ENCODE peak calls at places on chromosomes 16 and 17, in eight cellular contexts. One of them, this sample, is unnamed.

GRCh38 chr17:40597168-40598020 is 32.1 kb upstream of the CCR7 start:
- DNase-seq in EL: no peak
- DNase-seq in cardiac fibroblast: no peak
- DNase-seq in foreskin fibroblast: no peak
- DNase-seq in activated naive CD4-positive, alpha-beta T cell treated with Interleukin-2 at 50 U/mL for 16 hours: no peak
- DNase-seq in HAP-1: no peak
- DNase-seq in CD8-positive, alpha-beta memory T cell: no peak
- DNase-seq in AG08395: no peak
- DNase-seq in this sample: no peak

GRCh38 chr16:11913425-11914079 is 2.2 kb downstream of the GSPT1 start:
- DNase-seq in EL: peak; percentile 40
- DNase-seq in activated naive CD4-positive, alpha-beta T cell treated with Interleukin-2 at 50 U/mL for 16 hours: peak; percentile 20
- DNase-seq in foreskin fibroblast: peak; percentile 45
- DNase-seq in CD8-positive, alpha-beta memory T cell: peak; percentile 39
- DNase-seq in AG08395: peak; percentile 12
- DNase-seq in HAP-1: no peak
- DNase-seq in cardiac fibroblast: no peak
- DNase-seq in this sample: no peak

GRCh38 chr17:39591958-39592954 is 15.5 kb downstream of the NEUROD2 start:
- DNase-seq in HAP-1: peak; percentile 80
- DNase-seq in foreskin fibroblast: peak; percentile 61
- DNase-seq in AG08395: peak; percentile 44
- DNase-seq in EL: peak; percentile 29
- DNase-seq in cardiac fibroblast: peak; percentile 58
- DNase-seq in activated naive CD4-positive, alpha-beta T cell treated with Interleukin-2 at 50 U/mL for 16 hours: no peak
- DNase-seq in CD8-positive, alpha-beta memory T cell: no peak
- DNase-seq in this sample: peak; percentile 64

GRCh38 chr17:81196505-81197408 is 26.0 kb downstream of the CEP131 start:
- DNase-seq in EL: no peak
- DNase-seq in cardiac fibroblast: no peak
- DNase-seq in AG08395: no peak
- DNase-seq in activated naive CD4-positive, alpha-beta T cell treated with Interleukin-2 at 50 U/mL for 16 hours: no peak
- DNase-seq in foreskin fibroblast: no peak
- DNase-seq in HAP-1: no peak
- DNase-seq in CD8-positive, alpha-beta memory T cell: no peak
- DNase-seq in this sample: no peak

GRCh38 chr17:45693792-45694191 is 90.3 kb upstream of the CRHR1 start:
- DNase-seq in foreskin fibroblast: no peak
- DNase-seq in cardiac fibroblast: no peak
- DNase-seq in EL: no peak
- DNase-seq in HAP-1: no peak
- DNase-seq in CD8-positive, alpha-beta memory T cell: no peak
- DNase-seq in AG08395: no peak
- DNase-seq in activated naive CD4-positive, alpha-beta T cell treated with Interleukin-2 at 50 U/mL for 16 hours: no peak
- DNase-seq in this sample: no peak

GRCh38 chr16:84672276-84673202 is 24.2 kb downstream of the KLHL36 start:
- DNase-seq in CD8-positive, alpha-beta memory T cell: peak; percentile 74
- DNase-seq in AG08395: peak; percentile 90
- DNase-seq in activated naive CD4-positive, alpha-beta T cell treated with Interleukin-2 at 50 U/mL for 16 hours: peak; percentile 83
- DNase-seq in foreskin fibroblast: peak; percentile 78
- DNase-seq in cardiac fibroblast: peak; percentile 73
- DNase-seq in HAP-1: peak; percentile 90
- DNase-seq in EL: peak; percentile 69
- DNase-seq in this sample: peak; percentile 54

GRCh38 chr16:54484700-54485099 is 198.1 kb upstream of the IRX3 start:
- DNase-seq in EL: no peak
- DNase-seq in AG08395: no peak
- DNase-seq in CD8-positive, alpha-beta memory T cell: no peak
- DNase-seq in HAP-1: no peak
- DNase-seq in activated naive CD4-positive, alpha-beta T cell treated with Interleukin-2 at 50 U/mL for 16 hours: no peak
- DNase-seq in cardiac fibroblast: no peak
- DNase-seq in foreskin fibroblast: no peak
- DNase-seq in this sample: no peak

GRCh38 chr17:68260051-68260762 is 12.4 kb downstream of the AMZ2 start:
- DNase-seq in AG08395: no peak
- DNase-seq in EL: no peak
- DNase-seq in CD8-positive, alpha-beta memory T cell: no peak
- DNase-seq in activated naive CD4-positive, alpha-beta T cell treated with Interleukin-2 at 50 U/mL for 16 hours: no peak
- DNase-seq in foreskin fibroblast: peak; percentile 54
- DNase-seq in HAP-1: no peak
- DNase-seq in cardiac fibroblast: no peak
- DNase-seq in this sample: no peak

GRCh38 chr16:57786632-57787518 is 15.4 kb downstream of the KIFC3 start:
- DNase-seq in EL: no peak
- DNase-seq in HAP-1: no peak
- DNase-seq in AG08395: no peak
- DNase-seq in activated naive CD4-positive, alpha-beta T cell treated with Interleukin-2 at 50 U/mL for 16 hours: no peak
- DNase-seq in cardiac fibroblast: no peak
- DNase-seq in foreskin fibroblast: peak; percentile 66
- DNase-seq in CD8-positive, alpha-beta memory T cell: no peak
- DNase-seq in this sample: peak; percentile 43

GRCh38 chr16:14199624-14200023 is 128.5 kb downstream of the MRTFB start:
- DNase-seq in CD8-positive, alpha-beta memory T cell: no peak
- DNase-seq in AG08395: peak; percentile 50
- DNase-seq in foreskin fibroblast: peak; percentile 51
- DNase-seq in activated naive CD4-positive, alpha-beta T cell treated with Interleukin-2 at 50 U/mL for 16 hours: no peak
- DNase-seq in cardiac fibroblast: no peak
- DNase-seq in EL: peak; percentile 39
- DNase-seq in HAP-1: no peak
- DNase-seq in this sample: no peak

GRCh38 chr16:9415588-9415987 is 324.1 kb downstream of the HAPSTR1 start:
- DNase-seq in CD8-positive, alpha-beta memory T cell: no peak
- DNase-seq in EL: no peak
- DNase-seq in AG08395: no peak
- DNase-seq in activated naive CD4-positive, alpha-beta T cell treated with Interleukin-2 at 50 U/mL for 16 hours: no peak
- DNase-seq in foreskin fibroblast: no peak
- DNase-seq in HAP-1: no peak
- DNase-seq in cardiac fibroblast: no peak
- DNase-seq in this sample: no peak

GRCh38 chr17:1986783-1987451 is 38.2 kb downstream of the RTN4RL1 start:
- DNase-seq in CD8-positive, alpha-beta memory T cell: no peak
- DNase-seq in cardiac fibroblast: peak; percentile 38
- DNase-seq in EL: no peak
- DNase-seq in HAP-1: no peak
- DNase-seq in activated naive CD4-positive, alpha-beta T cell treated with Interleukin-2 at 50 U/mL for 16 hours: no peak
- DNase-seq in foreskin fibroblast: no peak
- DNase-seq in AG08395: no peak
- DNase-seq in this sample: no peak

GRCh38 chr16:50835358-50836060 is 93.6 kb downstream of the CYLD start:
- DNase-seq in activated naive CD4-positive, alpha-beta T cell treated with Interleukin-2 at 50 U/mL for 16 hours: no peak
- DNase-seq in AG08395: no peak
- DNase-seq in foreskin fibroblast: no peak
- DNase-seq in HAP-1: no peak
- DNase-seq in EL: no peak
- DNase-seq in cardiac fibroblast: no peak
- DNase-seq in CD8-positive, alpha-beta memory T cell: no peak
- DNase-seq in this sample: no peak

GRCh38 chr16:21150375-21151001 is at the start of gene DNAH3:
- DNase-seq in EL: no peak
- DNase-seq in foreskin fibroblast: peak; percentile 12
- DNase-seq in CD8-positive, alpha-beta memory T cell: no peak
- DNase-seq in AG08395: no peak
- DNase-seq in activated naive CD4-positive, alpha-beta T cell treated with Interleukin-2 at 50 U/mL for 16 hours: no peak
- DNase-seq in HAP-1: no peak
- DNase-seq in cardiac fibroblast: peak; percentile 27
- DNase-seq in this sample: no peak

GRCh38 chr17:73782641-73783381 is 138.6 kb upstream of the SDK2 start:
- DNase-seq in cardiac fibroblast: no peak
- DNase-seq in foreskin fibroblast: no peak
- DNase-seq in EL: no peak
- DNase-seq in HAP-1: peak; percentile 35
- DNase-seq in CD8-positive, alpha-beta memory T cell: no peak
- DNase-seq in AG08395: no peak
- DNase-seq in activated naive CD4-positive, alpha-beta T cell treated with Interleukin-2 at 50 U/mL for 16 hours: no peak
- DNase-seq in this sample: no peak

GRCh38 chr16:85554791-85555548 is 58.2 kb upstream of the GSE1 start:
- DNase-seq in AG08395: peak; percentile 76
- DNase-seq in CD8-positive, alpha-beta memory T cell: peak; percentile 54
- DNase-seq in cardiac fibroblast: peak; percentile 82
- DNase-seq in HAP-1: no peak
- DNase-seq in EL: peak; percentile 82
- DNase-seq in activated naive CD4-positive, alpha-beta T cell treated with Interleukin-2 at 50 U/mL for 16 hours: peak; percentile 66
- DNase-seq in foreskin fibroblast: peak; percentile 89
- DNase-seq in this sample: peak; percentile 33

GRCh38 chr17:21214777-21215541 is 998 bp upstream of the TMEM11 start:
- DNase-seq in AG08395: peak; percentile 27
- DNase-seq in HAP-1: peak; percentile 44
- DNase-seq in cardiac fibroblast: peak; percentile 22
- DNase-seq in EL: no peak
- DNase-seq in CD8-positive, alpha-beta memory T cell: no peak
- DNase-seq in foreskin fibroblast: peak; percentile 53
- DNase-seq in activated naive CD4-positive, alpha-beta T cell treated with Interleukin-2 at 50 U/mL for 16 hours: no peak
- DNase-seq in this sample: no peak

GRCh38 chr17:30249460-30249859 is 14.0 kb upstream of the SLC6A4 start:
- DNase-seq in CD8-positive, alpha-beta memory T cell: no peak
- DNase-seq in AG08395: no peak
- DNase-seq in EL: no peak
- DNase-seq in foreskin fibroblast: no peak
- DNase-seq in activated naive CD4-positive, alpha-beta T cell treated with Interleukin-2 at 50 U/mL for 16 hours: no peak
- DNase-seq in HAP-1: no peak
- DNase-seq in cardiac fibroblast: no peak
- DNase-seq in this sample: no peak

GRCh38 chr17:58516644-58517377 is 2.4 kb upstream of the MTMR4 start:
- DNase-seq in foreskin fibroblast: peak; percentile 12
- DNase-seq in CD8-positive, alpha-beta memory T cell: no peak
- DNase-seq in cardiac fibroblast: no peak
- DNase-seq in HAP-1: no peak
- DNase-seq in activated naive CD4-positive, alpha-beta T cell treated with Interleukin-2 at 50 U/mL for 16 hours: no peak
- DNase-seq in EL: no peak
- DNase-seq in AG08395: no peak
- DNase-seq in this sample: no peak

GRCh38 chr16:28984619-28985135 is at the start of gene LAT:
- DNase-seq in foreskin fibroblast: no peak
- DNase-seq in AG08395: no peak
- DNase-seq in CD8-positive, alpha-beta memory T cell: peak; percentile 69
- DNase-seq in HAP-1: no peak
- DNase-seq in activated naive CD4-positive, alpha-beta T cell treated with Interleukin-2 at 50 U/mL for 16 hours: peak; percentile 78
- DNase-seq in cardiac fibroblast: no peak
- DNase-seq in EL: no peak
- DNase-seq in this sample: no peak

GRCh38 chr17:4156750-4157381 is 13.9 kb downstream of the CYB5D2 start:
- DNase-seq in EL: no peak
- DNase-seq in CD8-positive, alpha-beta memory T cell: no peak
- DNase-seq in cardiac fibroblast: no peak
- DNase-seq in AG08395: no peak
- DNase-seq in foreskin fibroblast: no peak
- DNase-seq in HAP-1: peak; percentile 21
- DNase-seq in activated naive CD4-positive, alpha-beta T cell treated with Interleukin-2 at 50 U/mL for 16 hours: no peak
- DNase-seq in this sample: no peak

GRCh38 chr17:61302911-61303310 is 96.7 kb upstream of the TBX2 start:
- DNase-seq in AG08395: no peak
- DNase-seq in cardiac fibroblast: no peak
- DNase-seq in CD8-positive, alpha-beta memory T cell: no peak
- DNase-seq in EL: no peak
- DNase-seq in activated naive CD4-positive, alpha-beta T cell treated with Interleukin-2 at 50 U/mL for 16 hours: no peak
- DNase-seq in foreskin fibroblast: no peak
- DNase-seq in HAP-1: no peak
- DNase-seq in this sample: no peak

GRCh38 chr17:28704219-28704858 is 7.3 kb downstream of the PROCA1 start:
- DNase-seq in EL: no peak
- DNase-seq in cardiac fibroblast: no peak
- DNase-seq in activated naive CD4-positive, alpha-beta T cell treated with Interleukin-2 at 50 U/mL for 16 hours: no peak
- DNase-seq in HAP-1: no peak
- DNase-seq in foreskin fibroblast: no peak
- DNase-seq in AG08395: no peak
- DNase-seq in CD8-positive, alpha-beta memory T cell: no peak
- DNase-seq in this sample: no peak

GRCh38 chr16:80231888-80232287 is 308.9 kb upstream of the DYNLRB2 start:
- DNase-seq in cardiac fibroblast: peak; percentile 2
- DNase-seq in CD8-positive, alpha-beta memory T cell: no peak
- DNase-seq in EL: peak; percentile 94
- DNase-seq in AG08395: peak; percentile 88
- DNase-seq in activated naive CD4-positive, alpha-beta T cell treated with Interleukin-2 at 50 U/mL for 16 hours: no peak
- DNase-seq in HAP-1: no peak
- DNase-seq in foreskin fibroblast: peak; percentile 90
- DNase-seq in this sample: no peak

GRCh38 chr17:13321932-13322701 is 279.6 kb downstream of the HS3ST3A1 start:
- DNase-seq in EL: no peak
- DNase-seq in cardiac fibroblast: no peak
- DNase-seq in HAP-1: no peak
- DNase-seq in foreskin fibroblast: no peak
- DNase-seq in activated naive CD4-positive, alpha-beta T cell treated with Interleukin-2 at 50 U/mL for 16 hours: no peak
- DNase-seq in AG08395: no peak
- DNase-seq in CD8-positive, alpha-beta memory T cell: no peak
- DNase-seq in this sample: no peak

GRCh38 chr16:28063611-28064061 is at the start of gene GSG1L:
- DNase-seq in cardiac fibroblast: no peak
- DNase-seq in HAP-1: no peak
- DNase-seq in EL: no peak
- DNase-seq in foreskin fibroblast: no peak
- DNase-seq in AG08395: no peak
- DNase-seq in activated naive CD4-positive, alpha-beta T cell treated with Interleukin-2 at 50 U/mL for 16 hours: no peak
- DNase-seq in CD8-positive, alpha-beta memory T cell: no peak
- DNase-seq in this sample: no peak

GRCh38 chr16:2015117-2015946 is 4.3 kb upstream of the NPW start:
- DNase-seq in AG08395: no peak
- DNase-seq in EL: no peak
- DNase-seq in CD8-positive, alpha-beta memory T cell: no peak
- DNase-seq in foreskin fibroblast: peak; percentile 54
- DNase-seq in activated naive CD4-positive, alpha-beta T cell treated with Interleukin-2 at 50 U/mL for 16 hours: no peak
- DNase-seq in cardiac fibroblast: no peak
- DNase-seq in HAP-1: peak; percentile 78
- DNase-seq in this sample: no peak

GRCh38 chr16:56332464-56333079 is 92.8 kb downstream of the AMFR start:
- DNase-seq in AG08395: peak; percentile 86
- DNase-seq in cardiac fibroblast: peak; percentile 68
- DNase-seq in EL: peak; percentile 64
- DNase-seq in HAP-1: peak; percentile 68
- DNase-seq in CD8-positive, alpha-beta memory T cell: no peak
- DNase-seq in foreskin fibroblast: peak; percentile 85
- DNase-seq in activated naive CD4-positive, alpha-beta T cell treated with Interleukin-2 at 50 U/mL for 16 hours: no peak
- DNase-seq in this sample: peak; percentile 35